ENCODE peak calls at places on chromosomes 1 and 21, in six cellular contexts. Z is HT1080, L is glutamatergic neuron, S is T1000, D is NCI-H1105, O is Right ventricle myocardium superior. W is an unnamed sample.

GRCh38 chr1:103461171-103462105 is 64.1 kb upstream of the RNPC3 start:
- DNase-seq in L (no peak), O (no peak), S (no peak), Z (no peak), D (peak; percentile 22), W (no peak)

GRCh38 chr21:26715878-26716506 is 129.2 kb downstream of the ADAMTS1 start:
- DNase-seq in L (peak; percentile 50), D (no peak), Z (peak; percentile 48), S (peak; percentile 41), O (no peak), W (peak; percentile 16)

GRCh38 chr1:1319646-1319941 is 4.9 kb downstream of the INTS11 start:
- DNase-seq in O (no peak), Z (no peak), S (no peak), L (no peak), D (no peak), W (no peak)

GRCh38 chr21:37974081-37974480 is 57.8 kb upstream of the KCNJ6 start:
- DNase-seq in S (peak; percentile 33), D (no peak), O (no peak), L (no peak), Z (peak; percentile 47), W (no peak)

GRCh38 chr1:113792471-113792870 is 19.8 kb downstream of the RSBN1 start:
- DNase-seq in S (no peak), Z (peak; percentile 7), D (no peak), O (no peak), L (no peak), W (no peak)

GRCh38 chr1:100706861-100707260 is 12.7 kb upstream of the VCAM1 start:
- DNase-seq in S (no peak), O (no peak), D (no peak), Z (no peak), L (no peak), W (no peak)

GRCh38 chr1:204588826-204589225 is 72.6 kb downstream of the MDM4 start:
- DNase-seq in Z (no peak), S (no peak), O (no peak), D (no peak), L (no peak), W (no peak)

GRCh38 chr1:169550294-169550693 is 36.0 kb downstream of the F5 start:
- DNase-seq in L (no peak), O (no peak), D (peak; percentile 29), Z (peak; percentile 34), S (no peak), W (peak; percentile 9)

GRCh38 chr1:69535490-69535889 is 32.2 kb upstream of the LRRC7 start:
- DNase-seq in S (no peak), L (no peak), O (no peak), Z (no peak), D (no peak), W (no peak)

GRCh38 chr1:9894115-9894514 is 16.0 kb downstream of the CTNNBIP1 start:
- DNase-seq in O (no peak), D (no peak), L (no peak), Z (no peak), S (no peak), W (no peak)

GRCh38 chr1:162069334-162070093 is at the start of gene NOS1AP:
- DNase-seq in D (peak; percentile 84), Z (peak; percentile 57), O (peak; percentile 90), S (peak; percentile 45), L (peak; percentile 83), W (no peak)

GRCh38 chr1:70509996-70510876 is 99.2 kb downstream of the CTH start:
- DNase-seq in Z (peak; percentile 85), O (peak; percentile 41), L (no peak), D (peak; percentile 61), S (peak; percentile 8), W (peak; percentile 75)

GRCh38 chr1:58708166-58708565 is 8.3 kb upstream of the MYSM1 start:
- DNase-seq in D (no peak), S (no peak), L (no peak), O (no peak), Z (no peak), W (no peak)

GRCh38 chr1:13813398-13814012 is 113.5 kb downstream of the PRDM2 start:
- DNase-seq in Z (no peak), O (peak; percentile 63), D (no peak), S (no peak), L (peak; percentile 78), W (no peak)

GRCh38 chr1:200302192-200302892 is 107.5 kb downstream of the ZNF281 start:
- DNase-seq in Z (peak; percentile 9), L (peak; percentile 27), D (peak; percentile 41), S (no peak), O (no peak), W (no peak)

GRCh38 chr1:62271137-62271536 is 48.1 kb downstream of the KANK4 start:
- DNase-seq in Z (no peak), S (no peak), L (no peak), D (peak; percentile 27), O (no peak), W (no peak)

GRCh38 chr21:45891388-45892155 is 90.0 kb upstream of the COL6A1 start:
- DNase-seq in D (no peak), O (no peak), S (no peak), L (no peak), Z (no peak), W (no peak)

GRCh38 chr1:107867422-107867821 is 97.6 kb downstream of the VAV3 start:
- DNase-seq in O (no peak), Z (no peak), D (no peak), L (no peak), S (no peak), W (no peak)

GRCh38 chr21:46289655-46290178 is 3.6 kb downstream of the YBEY start:
- DNase-seq in L (no peak), D (no peak), O (no peak), S (no peak), Z (no peak), W (no peak)

GRCh38 chr21:43712268-43712942 is 6.5 kb upstream of the PDXK start:
- DNase-seq in D (no peak), Z (peak; percentile 32), S (peak; percentile 16), L (no peak), O (no peak), W (no peak)

GRCh38 chr1:245316791-245317190 is 162.0 kb downstream of the KIF26B start:
- DNase-seq in S (no peak), O (no peak), L (no peak), D (no peak), Z (no peak), W (no peak)

GRCh38 chr1:44135896-44136295 is 5.5 kb downstream of the KLF18 start:
- DNase-seq in D (no peak), Z (no peak), O (no peak), L (no peak), S (no peak), W (no peak)

GRCh38 chr1:46181343-46182260 is 5.3 kb upstream of the P3R3URF start:
- DNase-seq in S (no peak), Z (peak; percentile 62), D (no peak), O (no peak), L (no peak), W (peak; percentile 88)

GRCh38 chr1:183143576-183144315 is 42.3 kb upstream of the LAMC2 start:
- DNase-seq in L (no peak), Z (no peak), O (no peak), S (no peak), D (no peak), W (no peak)

GRCh38 chr1:92883297-92883696 is 51.5 kb downstream of the RPL5 start:
- DNase-seq in Z (no peak), L (no peak), D (no peak), O (no peak), S (no peak), W (no peak)

GRCh38 chr21:41606706-41607105 is 98.7 kb upstream of the TMPRSS2 start:
- DNase-seq in Z (no peak), O (no peak), L (no peak), S (no peak), D (no peak), W (no peak)

GRCh38 chr1:117576236-117576635 is 29.6 kb upstream of the TENT5C start:
- DNase-seq in S (no peak), L (no peak), Z (no peak), D (no peak), O (no peak), W (no peak)

GRCh38 chr1:47830021-47830420 is 167.2 kb downstream of the TRABD2B start:
- DNase-seq in Z (no peak), O (no peak), D (no peak), S (no peak), L (no peak), W (no peak)